ENCODE peak calls at places on chromosomes 5 and 9, in nine cellular contexts. One of them, this sample, is unnamed.

GRCh38 chr9:70340572-70340971 is 73.9 kb downstream of the KLF9 start:
- DNase-seq in CD8-positive, alpha-beta T cell: no peak
- DNase-seq in fibroblast of pulmonary artery: peak; percentile 70
- DNase-seq in dorsolateral prefrontal cortex: no peak
- DNase-seq in adrenal gland: no peak
- DNase-seq in A673: peak; percentile 37
- DNase-seq in naive thymus-derived CD4-positive, alpha-beta T cell: no peak
- DNase-seq in GM23338: peak; percentile 22
- DNase-seq in CD4-positive, CD25-positive, alpha-beta regulatory T cell: peak; percentile 37
- DNase-seq in this sample: no peak

GRCh38 chr5:136036991-136037705 is 8.4 kb downstream of the TGFBI start:
- DNase-seq in CD8-positive, alpha-beta T cell: no peak
- DNase-seq in fibroblast of pulmonary artery: peak; percentile 66
- DNase-seq in dorsolateral prefrontal cortex: no peak
- DNase-seq in adrenal gland: no peak
- DNase-seq in A673: peak; percentile 99
- DNase-seq in naive thymus-derived CD4-positive, alpha-beta T cell: no peak
- DNase-seq in GM23338: no peak
- DNase-seq in CD4-positive, CD25-positive, alpha-beta regulatory T cell: peak; percentile 64
- DNase-seq in this sample: peak; percentile 50

GRCh38 chr9:106587021-106587420 is 275.9 kb upstream of the ZNF462 start:
- DNase-seq in CD8-positive, alpha-beta T cell: no peak
- DNase-seq in fibroblast of pulmonary artery: no peak
- DNase-seq in dorsolateral prefrontal cortex: no peak
- DNase-seq in adrenal gland: no peak
- DNase-seq in A673: no peak
- DNase-seq in naive thymus-derived CD4-positive, alpha-beta T cell: no peak
- DNase-seq in GM23338: no peak
- DNase-seq in CD4-positive, CD25-positive, alpha-beta regulatory T cell: no peak
- DNase-seq in this sample: no peak

GRCh38 chr5:102922111-102922510 is 167.0 kb downstream of the PAM start:
- DNase-seq in CD8-positive, alpha-beta T cell: no peak
- DNase-seq in fibroblast of pulmonary artery: no peak
- DNase-seq in dorsolateral prefrontal cortex: no peak
- DNase-seq in adrenal gland: no peak
- DNase-seq in A673: no peak
- DNase-seq in naive thymus-derived CD4-positive, alpha-beta T cell: no peak
- DNase-seq in GM23338: peak; percentile 17
- DNase-seq in CD4-positive, CD25-positive, alpha-beta regulatory T cell: no peak
- DNase-seq in this sample: no peak

GRCh38 chr5:95631991-95632675 is 12.2 kb downstream of the GPR150 start:
- DNase-seq in CD8-positive, alpha-beta T cell: peak; percentile 27
- DNase-seq in fibroblast of pulmonary artery: peak; percentile 73
- DNase-seq in dorsolateral prefrontal cortex: no peak
- DNase-seq in adrenal gland: no peak
- DNase-seq in A673: no peak
- DNase-seq in naive thymus-derived CD4-positive, alpha-beta T cell: peak; percentile 77
- DNase-seq in GM23338: no peak
- DNase-seq in CD4-positive, CD25-positive, alpha-beta regulatory T cell: peak; percentile 93
- DNase-seq in this sample: no peak

GRCh38 chr9:115849679-115850412 is 303.7 kb upstream of the PAPPA start:
- DNase-seq in CD8-positive, alpha-beta T cell: no peak
- DNase-seq in fibroblast of pulmonary artery: no peak
- DNase-seq in dorsolateral prefrontal cortex: no peak
- DNase-seq in adrenal gland: no peak
- DNase-seq in A673: no peak
- DNase-seq in naive thymus-derived CD4-positive, alpha-beta T cell: no peak
- DNase-seq in GM23338: no peak
- DNase-seq in CD4-positive, CD25-positive, alpha-beta regulatory T cell: no peak
- DNase-seq in this sample: no peak

GRCh38 chr5:151257731-151258715 is 5.0 kb downstream of the GM2A start:
- DNase-seq in CD8-positive, alpha-beta T cell: no peak
- DNase-seq in fibroblast of pulmonary artery: peak; percentile 13
- DNase-seq in dorsolateral prefrontal cortex: no peak
- DNase-seq in adrenal gland: no peak
- DNase-seq in A673: no peak
- DNase-seq in naive thymus-derived CD4-positive, alpha-beta T cell: no peak
- DNase-seq in GM23338: no peak
- DNase-seq in CD4-positive, CD25-positive, alpha-beta regulatory T cell: no peak
- DNase-seq in this sample: no peak

GRCh38 chr5:52783226-52783959 is 4.3 kb upstream of the ITGA1 start:
- DNase-seq in CD8-positive, alpha-beta T cell: no peak
- DNase-seq in fibroblast of pulmonary artery: peak; percentile 45
- DNase-seq in dorsolateral prefrontal cortex: no peak
- DNase-seq in adrenal gland: no peak
- DNase-seq in A673: no peak
- DNase-seq in naive thymus-derived CD4-positive, alpha-beta T cell: no peak
- DNase-seq in GM23338: no peak
- DNase-seq in CD4-positive, CD25-positive, alpha-beta regulatory T cell: no peak
- DNase-seq in this sample: peak; percentile 25

GRCh38 chr5:36792560-36793180 is 83.9 kb upstream of the NIPBL start:
- DNase-seq in CD8-positive, alpha-beta T cell: no peak
- DNase-seq in fibroblast of pulmonary artery: no peak
- DNase-seq in dorsolateral prefrontal cortex: no peak
- DNase-seq in adrenal gland: no peak
- DNase-seq in A673: no peak
- DNase-seq in naive thymus-derived CD4-positive, alpha-beta T cell: no peak
- DNase-seq in GM23338: no peak
- DNase-seq in CD4-positive, CD25-positive, alpha-beta regulatory T cell: no peak
- DNase-seq in this sample: no peak

GRCh38 chr5:2187156-2187555 is 304.4 kb upstream of the IRX4 start:
- DNase-seq in CD8-positive, alpha-beta T cell: no peak
- DNase-seq in fibroblast of pulmonary artery: no peak
- DNase-seq in dorsolateral prefrontal cortex: no peak
- DNase-seq in adrenal gland: no peak
- DNase-seq in A673: no peak
- DNase-seq in naive thymus-derived CD4-positive, alpha-beta T cell: no peak
- DNase-seq in GM23338: no peak
- DNase-seq in CD4-positive, CD25-positive, alpha-beta regulatory T cell: no peak
- DNase-seq in this sample: no peak
- H3K4me3 ChIP-seq in CD8-positive, alpha-beta T cell: no peak overlapping the region
- H3K4me3 ChIP-seq in fibroblast of pulmonary artery: no peak overlapping the region
- H3K4me3 ChIP-seq in dorsolateral prefrontal cortex: no peak overlapping the region
- H3K4me3 ChIP-seq in adrenal gland: no peak overlapping the region
- H3K4me3 ChIP-seq in A673: no peak overlapping the region
- H3K4me3 ChIP-seq in naive thymus-derived CD4-positive, alpha-beta T cell: no peak overlapping the region
- H3K4me3 ChIP-seq in GM23338: no peak overlapping the region
- H3K4me3 ChIP-seq in CD4-positive, CD25-positive, alpha-beta regulatory T cell: no peak overlapping the region
- H3K4me3 ChIP-seq in this sample: no peak overlapping the region

GRCh38 chr9:137254624-137255447 is at the start of gene NELFB:
- DNase-seq in CD8-positive, alpha-beta T cell: peak; percentile 92
- DNase-seq in fibroblast of pulmonary artery: peak; percentile 87
- DNase-seq in dorsolateral prefrontal cortex: peak; percentile 90
- DNase-seq in adrenal gland: peak; percentile 93
- DNase-seq in A673: peak; percentile 93
- DNase-seq in naive thymus-derived CD4-positive, alpha-beta T cell: peak; percentile 92
- DNase-seq in GM23338: peak; percentile 88
- DNase-seq in CD4-positive, CD25-positive, alpha-beta regulatory T cell: peak; percentile 90
- DNase-seq in this sample: peak; percentile 50

GRCh38 chr9:137253717-137254623 is 1.2 kb upstream of the NELFB start:
- DNase-seq in CD8-positive, alpha-beta T cell: no peak
- DNase-seq in fibroblast of pulmonary artery: no peak
- DNase-seq in dorsolateral prefrontal cortex: no peak
- DNase-seq in adrenal gland: peak; percentile 49
- DNase-seq in A673: peak; percentile 60
- DNase-seq in naive thymus-derived CD4-positive, alpha-beta T cell: no peak
- DNase-seq in GM23338: peak; percentile 36
- DNase-seq in CD4-positive, CD25-positive, alpha-beta regulatory T cell: no peak
- DNase-seq in this sample: no peak

GRCh38 chr9:137256839-137257238 is 1.7 kb downstream of the NELFB start:
- DNase-seq in CD8-positive, alpha-beta T cell: no peak
- DNase-seq in fibroblast of pulmonary artery: no peak
- DNase-seq in dorsolateral prefrontal cortex: no peak
- DNase-seq in adrenal gland: no peak
- DNase-seq in A673: no peak
- DNase-seq in naive thymus-derived CD4-positive, alpha-beta T cell: no peak
- DNase-seq in GM23338: no peak
- DNase-seq in CD4-positive, CD25-positive, alpha-beta regulatory T cell: no peak
- DNase-seq in this sample: no peak

GRCh38 chr9:137255448-137256114 is 454 bp downstream of the NELFB start:
- DNase-seq in CD8-positive, alpha-beta T cell: no peak
- DNase-seq in fibroblast of pulmonary artery: peak; percentile 35
- DNase-seq in dorsolateral prefrontal cortex: no peak
- DNase-seq in adrenal gland: peak; percentile 52
- DNase-seq in A673: no peak
- DNase-seq in naive thymus-derived CD4-positive, alpha-beta T cell: peak; percentile 24
- DNase-seq in GM23338: peak; percentile 67
- DNase-seq in CD4-positive, CD25-positive, alpha-beta regulatory T cell: peak; percentile 50
- DNase-seq in this sample: no peak

GRCh38 chr9:137256362-137256761 is 1.2 kb downstream of the NELFB start:
- DNase-seq in CD8-positive, alpha-beta T cell: no peak
- DNase-seq in fibroblast of pulmonary artery: no peak
- DNase-seq in dorsolateral prefrontal cortex: no peak
- DNase-seq in adrenal gland: no peak
- DNase-seq in A673: no peak
- DNase-seq in naive thymus-derived CD4-positive, alpha-beta T cell: no peak
- DNase-seq in GM23338: no peak
- DNase-seq in CD4-positive, CD25-positive, alpha-beta regulatory T cell: no peak
- DNase-seq in this sample: no peak
- H3K4me3 ChIP-seq in CD8-positive, alpha-beta T cell: peak overlapping the region; percentile 81
- H3K4me3 ChIP-seq in fibroblast of pulmonary artery: peak overlapping the region; percentile 84
- H3K4me3 ChIP-seq in dorsolateral prefrontal cortex: peak overlapping the region; percentile 90
- H3K4me3 ChIP-seq in adrenal gland: no peak overlapping the region
- H3K4me3 ChIP-seq in A673: peak overlapping the region; percentile 88
- H3K4me3 ChIP-seq in naive thymus-derived CD4-positive, alpha-beta T cell: peak overlapping the region; percentile 91
- H3K4me3 ChIP-seq in GM23338: peak overlapping the region; percentile 96
- H3K4me3 ChIP-seq in CD4-positive, CD25-positive, alpha-beta regulatory T cell: peak overlapping the region; percentile 53
- H3K4me3 ChIP-seq in this sample: peak overlapping the region; percentile 89

GRCh38 chr9:98457696-98458370 is 202.4 kb upstream of the TBC1D2 start:
- DNase-seq in CD8-positive, alpha-beta T cell: no peak
- DNase-seq in fibroblast of pulmonary artery: no peak
- DNase-seq in dorsolateral prefrontal cortex: no peak
- DNase-seq in adrenal gland: no peak
- DNase-seq in A673: peak; percentile 0
- DNase-seq in naive thymus-derived CD4-positive, alpha-beta T cell: no peak
- DNase-seq in GM23338: no peak
- DNase-seq in CD4-positive, CD25-positive, alpha-beta regulatory T cell: no peak
- DNase-seq in this sample: no peak

GRCh38 chr9:98462310-98462709 is 206.9 kb upstream of the TBC1D2 start:
- DNase-seq in CD8-positive, alpha-beta T cell: no peak
- DNase-seq in fibroblast of pulmonary artery: no peak
- DNase-seq in dorsolateral prefrontal cortex: no peak
- DNase-seq in adrenal gland: no peak
- DNase-seq in A673: no peak
- DNase-seq in naive thymus-derived CD4-positive, alpha-beta T cell: no peak
- DNase-seq in GM23338: no peak
- DNase-seq in CD4-positive, CD25-positive, alpha-beta regulatory T cell: no peak
- DNase-seq in this sample: no peak

GRCh38 chr9:98455957-98456621 is 200.6 kb upstream of the TBC1D2 start:
- DNase-seq in CD8-positive, alpha-beta T cell: no peak
- DNase-seq in fibroblast of pulmonary artery: peak; percentile 61
- DNase-seq in dorsolateral prefrontal cortex: no peak
- DNase-seq in adrenal gland: no peak
- DNase-seq in A673: peak; percentile 14
- DNase-seq in naive thymus-derived CD4-positive, alpha-beta T cell: no peak
- DNase-seq in GM23338: no peak
- DNase-seq in CD4-positive, CD25-positive, alpha-beta regulatory T cell: no peak
- DNase-seq in this sample: no peak

GRCh38 chr9:98465799-98466198 is 210.3 kb upstream of the TBC1D2 start:
- DNase-seq in CD8-positive, alpha-beta T cell: no peak
- DNase-seq in fibroblast of pulmonary artery: no peak
- DNase-seq in dorsolateral prefrontal cortex: no peak
- DNase-seq in adrenal gland: no peak
- DNase-seq in A673: no peak
- DNase-seq in naive thymus-derived CD4-positive, alpha-beta T cell: no peak
- DNase-seq in GM23338: peak; percentile 25
- DNase-seq in CD4-positive, CD25-positive, alpha-beta regulatory T cell: no peak
- DNase-seq in this sample: no peak

GRCh38 chr9:98460704-98461103 is 205.3 kb upstream of the TBC1D2 start:
- DNase-seq in CD8-positive, alpha-beta T cell: no peak
- DNase-seq in fibroblast of pulmonary artery: no peak
- DNase-seq in dorsolateral prefrontal cortex: no peak
- DNase-seq in adrenal gland: no peak
- DNase-seq in A673: no peak
- DNase-seq in naive thymus-derived CD4-positive, alpha-beta T cell: no peak
- DNase-seq in GM23338: no peak
- DNase-seq in CD4-positive, CD25-positive, alpha-beta regulatory T cell: no peak
- DNase-seq in this sample: no peak
- H3K4me3 ChIP-seq in CD8-positive, alpha-beta T cell: no peak overlapping the region
- H3K4me3 ChIP-seq in fibroblast of pulmonary artery: no peak overlapping the region
- H3K4me3 ChIP-seq in dorsolateral prefrontal cortex: no peak overlapping the region
- H3K4me3 ChIP-seq in adrenal gland: no peak overlapping the region
- H3K4me3 ChIP-seq in A673: no peak overlapping the region
- H3K4me3 ChIP-seq in naive thymus-derived CD4-positive, alpha-beta T cell: no peak overlapping the region
- H3K4me3 ChIP-seq in GM23338: no peak overlapping the region
- H3K4me3 ChIP-seq in CD4-positive, CD25-positive, alpha-beta regulatory T cell: no peak overlapping the region
- H3K4me3 ChIP-seq in this sample: no peak overlapping the region

GRCh38 chr5:56503929-56504328 is 270.8 kb upstream of the ANKRD55 start:
- DNase-seq in CD8-positive, alpha-beta T cell: no peak
- DNase-seq in fibroblast of pulmonary artery: no peak
- DNase-seq in dorsolateral prefrontal cortex: no peak
- DNase-seq in adrenal gland: no peak
- DNase-seq in A673: no peak
- DNase-seq in naive thymus-derived CD4-positive, alpha-beta T cell: no peak
- DNase-seq in GM23338: no peak
- DNase-seq in CD4-positive, CD25-positive, alpha-beta regulatory T cell: no peak
- DNase-seq in this sample: no peak
- H3K4me3 ChIP-seq in CD8-positive, alpha-beta T cell: no peak overlapping the region
- H3K4me3 ChIP-seq in fibroblast of pulmonary artery: no peak overlapping the region
- H3K4me3 ChIP-seq in dorsolateral prefrontal cortex: no peak overlapping the region
- H3K4me3 ChIP-seq in adrenal gland: no peak overlapping the region
- H3K4me3 ChIP-seq in A673: no peak overlapping the region
- H3K4me3 ChIP-seq in naive thymus-derived CD4-positive, alpha-beta T cell: no peak overlapping the region
- H3K4me3 ChIP-seq in GM23338: no peak overlapping the region
- H3K4me3 ChIP-seq in CD4-positive, CD25-positive, alpha-beta regulatory T cell: no peak overlapping the region
- H3K4me3 ChIP-seq in this sample: no peak overlapping the region

This sample was measured in thoracic aorta.